ENCODE peak calls at places on chromosome 19, in eight cellular contexts. Z, F, B, X, P, Y, O and E are unnamed samples.

GRCh38 chr19:4233282-4233853 is 4.0 kb downstream of the EBI3 start:
- DNase-seq in F (peak), Z (no peak), O (peak), P (no peak), X (no peak), B (peak), Y (peak), E (no peak)

GRCh38 chr19:29708553-29709439 is 6.3 kb downstream of the C19orf12 start:
- DNase-seq in B (peak), O (no peak), P (no peak), F (no peak), Z (no peak), X (no peak), Y (no peak), E (peak)

GRCh38 chr19:5567360-5567970 is at the start of gene TINCR:
- DNase-seq in Y (no peak), Z (no peak), O (no peak), F (no peak), B (no peak), X (no peak), P (no peak), E (no peak)

GRCh38 chr19:16457195-16457953 is 14.4 kb downstream of the EPS15L1 start:
- DNase-seq in F (no peak), O (peak), B (peak), Z (no peak), X (peak), Y (peak), P (no peak), E (no peak)

GRCh38 chr19:51593969-51594773 is 23.1 kb downstream of the ZNF175 start:
- DNase-seq in F (peak), O (peak), B (peak), Y (peak), X (peak), P (peak), Z (peak), E (peak)

GRCh38 chr19:17333611-17334413 is 843 bp downstream of the ANO8 start:
- DNase-seq in F (no peak), X (peak), Y (no peak), Z (peak), P (peak), O (peak), B (peak), E (no peak)

GRCh38 chr19:33124207-33125098 is 7.5 kb upstream of the WDR88 start:
- DNase-seq in P (no peak), O (no peak), Z (no peak), B (no peak), X (no peak), F (no peak), Y (no peak), E (no peak)

GRCh38 chr19:6997679-6998445 is 23.4 kb downstream of the MBD3L2B start:
- DNase-seq in P (no peak), F (no peak), Z (no peak), X (peak), O (peak), B (peak), Y (no peak), E (no peak)

GRCh38 chr19:10760268-10760944 is 42.5 kb downstream of the DNM2 start:
- DNase-seq in Y (no peak), O (peak), X (no peak), P (peak), B (no peak), F (no peak), Z (no peak), E (peak)

GRCh38 chr19:11223208-11223607 is 16.2 kb upstream of the ANGPTL8 start:
- DNase-seq in F (no peak), P (no peak), Z (no peak), O (no peak), X (no peak), Y (no peak), B (no peak), E (no peak)

GRCh38 chr19:37217855-37218591 is at the start of gene ZNF383:
- DNase-seq in F (peak), B (peak), Z (peak), O (peak), X (peak), Y (peak), P (peak), E (peak)

GRCh38 chr19:798415-799075 is 1.3 kb downstream of the PTBP1 start:
- DNase-seq in Z (no peak), B (no peak), O (no peak), Y (peak), P (no peak), F (no peak), X (no peak), E (no peak)

GRCh38 chr19:54439174-54439851 is 9.7 kb upstream of the LENG8 start:
- DNase-seq in B (peak), Y (no peak), O (peak), X (peak), P (no peak), F (peak), Z (no peak), E (no peak)
- TF ChIP-seq CTCF in B (peak), Y (no peak), O (peak), X (peak), P (peak), F (peak), Z (peak), E (peak)

DNA sequence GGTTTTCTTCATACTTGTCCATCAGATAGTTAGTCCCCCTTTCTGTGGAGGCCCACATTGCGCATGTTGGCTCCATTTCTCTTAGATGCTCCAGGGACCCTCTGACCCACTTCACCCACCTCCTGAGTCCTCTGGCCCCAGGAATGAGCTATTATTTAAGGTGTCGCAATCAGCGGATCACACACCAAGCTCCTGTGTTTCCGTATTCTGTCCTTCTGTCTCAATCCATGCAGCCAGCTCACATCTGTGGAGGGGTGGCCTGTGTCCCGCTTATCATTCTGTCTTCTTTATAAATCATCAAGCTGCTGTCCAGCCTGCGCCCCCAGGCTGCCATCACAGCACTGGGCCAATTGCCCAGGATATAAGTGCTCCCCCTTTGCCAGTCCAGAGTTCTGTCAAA is 4.7 kb downstream of the ZNF230 start:
- DNase-seq in X (no peak), F (no peak), Z (no peak), B (no peak), O (no peak), P (no peak), Y (no peak), E (no peak)
- H3K4me3 ChIP-seq in X (no peak), F (no peak), Z (no peak), B (no peak), O (no peak), P (no peak), Y (no peak), E (no peak)

DNA sequence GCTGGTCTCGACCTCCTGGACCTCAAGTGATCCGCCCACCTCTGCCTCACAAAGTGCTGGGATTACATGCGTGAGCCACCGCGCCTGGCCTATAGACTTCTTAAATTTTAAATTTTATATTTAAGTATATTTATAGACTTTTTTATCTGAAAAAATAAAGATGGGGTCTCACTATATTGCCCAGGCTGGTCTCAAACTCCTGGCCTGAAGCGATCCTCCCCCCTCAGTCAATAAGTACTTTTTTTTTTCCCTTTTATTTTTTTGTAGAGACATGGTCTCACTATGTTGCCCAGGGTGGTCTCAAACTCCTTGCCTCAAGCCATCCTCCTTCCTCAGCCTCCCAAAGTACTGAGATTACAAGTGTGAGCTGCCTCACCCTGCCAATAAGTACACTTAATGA is 1.9 kb downstream of the SERTAD1 start:
- DNase-seq in Z (no peak), Y (no peak), P (no peak), X (no peak), F (no peak), O (no peak), B (no peak), E (no peak)
- TF ChIP-seq CTCF in Z (no peak), Y (no peak), P (no peak), X (no peak), F (no peak), O (no peak), B (no peak), E (no peak)

DNA sequence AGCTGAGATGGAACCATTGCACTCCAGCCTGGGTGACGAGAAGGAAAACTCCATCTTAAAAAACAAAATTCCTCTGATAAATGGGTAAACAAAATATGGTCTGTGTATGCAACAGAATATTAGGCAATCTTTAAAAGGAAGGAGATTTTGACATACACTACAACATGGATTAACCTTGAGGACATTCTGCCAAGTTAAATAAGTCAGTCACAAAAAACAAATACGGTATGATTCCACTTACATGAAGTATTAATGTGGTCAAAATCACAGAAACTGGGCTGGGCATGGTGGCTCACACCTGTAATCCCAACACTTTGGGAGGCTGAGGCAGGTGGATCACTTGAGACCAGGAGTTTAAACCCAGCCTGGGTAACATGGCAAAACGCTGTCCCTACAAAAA is 3.0 kb upstream of the ZNF444 start:
- DNase-seq in B (peak), Z (no peak), Y (no peak), F (no peak), O (peak), P (no peak), X (no peak), E (no peak)
- H3K4me3 ChIP-seq in B (no peak), Z (no peak), Y (no peak), F (no peak), O (no peak), P (no peak), X (no peak), E (no peak)

DNA sequence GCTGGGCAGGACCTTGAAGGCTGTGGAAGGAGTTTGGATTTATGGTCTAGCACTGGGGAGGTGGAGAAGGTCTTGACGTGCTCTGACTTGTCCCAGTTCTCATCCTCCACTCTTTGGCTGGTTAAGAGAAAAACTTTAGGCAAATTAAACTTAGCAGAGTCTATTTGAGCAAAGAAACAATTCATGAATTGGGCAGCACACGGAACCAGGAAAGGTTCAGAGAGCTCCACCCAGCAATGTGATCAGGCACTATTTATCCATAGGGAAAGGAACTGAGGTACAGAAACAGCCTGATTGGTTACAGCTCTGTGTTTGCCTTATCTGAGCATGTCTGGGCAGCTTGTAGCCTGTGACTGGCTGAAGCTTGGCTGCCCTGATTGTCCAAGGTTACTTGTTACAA is 45.4 kb upstream of the CYP2B6 start:
- DNase-seq in F (no peak), B (no peak), Y (no peak), O (no peak), X (no peak), P (no peak), Z (no peak), E (no peak)
- TF ChIP-seq CTCF in F (no peak), B (no peak), Y (no peak), O (no peak), X (no peak), P (no peak), Z (no peak), E (no peak)

GRCh38 chr19:18647807-18648206 is 11.0 kb downstream of the KLHL26 start:
- DNase-seq in Z (no peak), X (no peak), P (no peak), O (no peak), Y (no peak), F (no peak), B (no peak), E (no peak)
- H3K4me3 ChIP-seq in Z (no peak), X (no peak), P (no peak), O (no peak), Y (no peak), F (no peak), B (no peak), E (no peak)

GRCh38 chr19:49664171-49665070 is 1.2 kb downstream of the IRF3 start:
- DNase-seq in P (no peak), F (peak), X (peak), Z (no peak), O (peak), B (peak), Y (peak), E (no peak)
- TF ChIP-seq CTCF in P (peak), F (peak), X (peak), Z (no peak), O (no peak), B (no peak), Y (no peak), E (no peak)